ENCODE peak calls at places on chromosomes 2 and 18, in seven cellular contexts. A, N, J, G, V, L and Z are unnamed samples.

GRCh38 chr2:11498543-11499034 is 32.6 kb upstream of the E2F6 start:
- DNase-seq in A (no peak), N (no peak), J (peak; percentile 68), G (no peak), V (peak; percentile 80), L (no peak), Z (peak; percentile 37)

GRCh38 chr2:120867290-120868231 is 131.9 kb downstream of the GLI2 start:
- DNase-seq in A (peak; percentile 65), N (no peak), J (peak; percentile 66), G (no peak), V (peak; percentile 84), L (peak; percentile 55), Z (peak; percentile 64)

GRCh38 chr18:35747894-35748472 is 166.4 kb downstream of the GALNT1 start:
- DNase-seq in A (no peak), N (no peak), J (no peak), G (no peak), V (no peak), L (no peak), Z (no peak)

GRCh38 chr18:75276813-75277628 is 66.4 kb downstream of the TSHZ1 start:
- DNase-seq in A (peak; percentile 12), N (no peak), J (no peak), G (no peak), V (no peak), L (no peak), Z (no peak)

GRCh38 chr2:96359310-96359709 is 23.7 kb downstream of the NCAPH start:
- DNase-seq in A (no peak), N (no peak), J (peak; percentile 62), G (peak; percentile 31), V (peak; percentile 39), L (no peak), Z (peak; percentile 20)

GRCh38 chr18:49813071-49813320 is 337 bp downstream of the ACAA2 start:
- DNase-seq in A (peak; percentile 60), N (peak; percentile 34), J (peak; percentile 35), G (peak; percentile 62), V (no peak), L (peak; percentile 30), Z (no peak)

GRCh38 chr2:236870401-236870800 is 215.3 kb upstream of the COPS8 start:
- DNase-seq in A (no peak), N (no peak), J (no peak), G (no peak), V (no peak), L (no peak), Z (no peak)

GRCh38 chr2:174058022-174058421 is 92.8 kb upstream of the SP3 start:
- DNase-seq in A (no peak), N (no peak), J (no peak), G (no peak), V (no peak), L (no peak), Z (no peak)

GRCh38 chr2:147463881-147464520 is 380.8 kb upstream of the ACVR2A start:
- DNase-seq in A (no peak), N (no peak), J (no peak), G (no peak), V (no peak), L (no peak), Z (no peak)

GRCh38 chr18:70423988-70424387 is 135.1 kb downstream of the SOCS6 start:
- DNase-seq in A (no peak), N (no peak), J (no peak), G (no peak), V (no peak), L (no peak), Z (peak; percentile 92)

GRCh38 chr2:45919711-45920111 is 268.2 kb downstream of the PRKCE start:
- DNase-seq in A (no peak), N (no peak), J (no peak), G (no peak), V (no peak), L (no peak), Z (no peak)